ENCODE peak calls at places on chromosomes 4 and X, in five cellular contexts. Q, L, W, A and Y are unnamed samples.

GRCh38 chr4:102862016-102862415 is 6.8 kb upstream of the CISD2 start:
- DNase-seq in A (no peak), Q (no peak), W (no peak), L (no peak), Y (no peak)

GRCh38 chr4:79225360-79225759 is 100.5 kb downstream of the NAA11 start:
- DNase-seq in A (no peak), W (no peak), Q (no peak), L (no peak), Y (no peak)

GRCh38 chrX:105226499-105226898 is 6.0 kb upstream of the TEX13A start:
- DNase-seq in A (no peak), Q (no peak), L (no peak), W (no peak), Y (no peak)

GRCh38 chr4:47816748-47817147 is 21.1 kb downstream of the CORIN start:
- DNase-seq in Q (no peak), W (no peak), A (no peak), L (no peak), Y (no peak)

GRCh38 chrX:148530464-148531077 is 30.2 kb downstream of the AFF2 start:
- DNase-seq in Q (peak), W (no peak), A (no peak), L (peak), Y (no peak)

GRCh38 chrX:69987691-69988090 is 62.0 kb downstream of the AWAT2 start:
- DNase-seq in W (no peak), L (no peak), A (no peak), Q (no peak), Y (no peak)

GRCh38 chr4:124686279-124686678 is 26.3 kb downstream of the ANKRD50 start:
- DNase-seq in Q (no peak), A (no peak), W (no peak), L (no peak), Y (no peak)

GRCh38 chrX:119755981-119756533 is 2.3 kb upstream of the SOWAHD start:
- DNase-seq in W (no peak), Q (no peak), A (peak), L (no peak), Y (no peak)

GRCh38 chr4:53307819-53308773 is 57.8 kb downstream of the SCFD2 start:
- DNase-seq in A (no peak), L (no peak), W (no peak), Q (no peak), Y (no peak)

GRCh38 chr4:166980419-166980818 is 253.9 kb downstream of the SPOCK3 start:
- DNase-seq in W (no peak), A (no peak), Q (no peak), L (no peak), Y (no peak)

GRCh38 chr4:108877821-108878220 is 115.0 kb upstream of the ETNPPL start:
- DNase-seq in W (no peak), L (no peak), Q (no peak), A (no peak), Y (no peak)

GRCh38 chr4:8403173-8403753 is 37.3 kb downstream of the ACOX3 start:
- DNase-seq in Q (peak), L (peak), A (peak), W (peak), Y (peak)

GRCh38 chr4:77001907-77002306 is 52.4 kb downstream of the SEPTIN11 start:
- DNase-seq in L (no peak), A (no peak), Q (peak), W (no peak), Y (no peak)

GRCh38 chr4:74608151-74608949 is 163.4 kb downstream of the AREG start:
- DNase-seq in W (no peak), Q (no peak), L (peak), A (no peak), Y (peak)

GRCh38 chr4:141038428-141038827 is 94.8 kb downstream of the RNF150 start:
- DNase-seq in A (no peak), Q (no peak), W (no peak), L (no peak), Y (no peak)

GRCh38 chr4:151581575-151581974 is 172.6 kb downstream of the FHIP1A start:
- DNase-seq in W (no peak), L (no peak), A (no peak), Q (no peak), Y (no peak)

GRCh38 chr4:8607603-8608481 is 15.3 kb downstream of the CPZ start:
- DNase-seq in Q (no peak), L (peak), W (no peak), A (no peak), Y (no peak)

GRCh38 chr4:72473434-72473900 is 95.6 kb downstream of the ADAMTS3 start:
- DNase-seq in Q (no peak), A (no peak), W (no peak), L (no peak), Y (no peak)

GRCh38 chr4:39375478-39375877 is 9.3 kb upstream of the RFC1 start:
- DNase-seq in L (no peak), A (peak), Q (no peak), W (no peak), Y (no peak)

DNA sequence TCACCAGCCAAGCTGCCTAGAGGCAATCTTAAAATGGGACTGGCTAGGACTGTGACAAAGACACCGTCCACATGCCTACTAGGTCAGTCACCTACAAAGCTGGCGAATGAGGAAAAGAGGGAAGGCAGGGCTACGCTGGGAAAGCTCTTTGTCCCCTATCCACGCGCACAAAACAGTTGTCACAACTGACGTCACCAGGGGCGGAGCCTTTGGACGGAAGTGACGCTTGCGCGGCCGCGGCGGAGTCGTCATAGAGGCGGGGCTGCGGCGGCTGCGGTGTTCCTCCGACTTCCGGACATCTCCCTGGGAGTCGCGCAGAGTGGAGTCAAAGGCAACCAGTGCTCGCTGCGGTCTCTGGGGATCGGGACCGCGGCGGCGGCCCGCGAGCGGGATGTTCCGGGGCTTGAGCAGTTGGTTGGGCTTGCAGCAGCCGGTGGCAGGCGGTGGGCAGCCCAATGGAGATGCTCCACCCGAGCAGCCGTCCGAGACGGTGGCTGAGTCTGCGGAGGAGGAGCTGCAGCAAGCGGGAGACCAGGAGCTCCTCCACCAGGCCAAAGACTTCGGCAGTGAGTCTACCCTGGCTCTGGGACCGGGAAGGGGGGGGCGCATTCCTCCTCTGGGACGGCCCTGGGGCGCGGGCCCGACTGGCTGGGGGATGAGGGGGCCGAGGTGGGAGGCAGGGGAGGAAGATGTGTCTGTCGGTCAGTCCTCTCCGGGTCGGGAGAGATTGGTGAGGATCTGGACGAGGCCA is at the start of gene SYAP1:
- DNase-seq in L (peak), Q (peak), W (peak), A (peak), Y (peak)
- TF ChIP-seq POLR2A in L (peak), Q (peak), W (peak), A (peak), Y (peak)

DNA sequence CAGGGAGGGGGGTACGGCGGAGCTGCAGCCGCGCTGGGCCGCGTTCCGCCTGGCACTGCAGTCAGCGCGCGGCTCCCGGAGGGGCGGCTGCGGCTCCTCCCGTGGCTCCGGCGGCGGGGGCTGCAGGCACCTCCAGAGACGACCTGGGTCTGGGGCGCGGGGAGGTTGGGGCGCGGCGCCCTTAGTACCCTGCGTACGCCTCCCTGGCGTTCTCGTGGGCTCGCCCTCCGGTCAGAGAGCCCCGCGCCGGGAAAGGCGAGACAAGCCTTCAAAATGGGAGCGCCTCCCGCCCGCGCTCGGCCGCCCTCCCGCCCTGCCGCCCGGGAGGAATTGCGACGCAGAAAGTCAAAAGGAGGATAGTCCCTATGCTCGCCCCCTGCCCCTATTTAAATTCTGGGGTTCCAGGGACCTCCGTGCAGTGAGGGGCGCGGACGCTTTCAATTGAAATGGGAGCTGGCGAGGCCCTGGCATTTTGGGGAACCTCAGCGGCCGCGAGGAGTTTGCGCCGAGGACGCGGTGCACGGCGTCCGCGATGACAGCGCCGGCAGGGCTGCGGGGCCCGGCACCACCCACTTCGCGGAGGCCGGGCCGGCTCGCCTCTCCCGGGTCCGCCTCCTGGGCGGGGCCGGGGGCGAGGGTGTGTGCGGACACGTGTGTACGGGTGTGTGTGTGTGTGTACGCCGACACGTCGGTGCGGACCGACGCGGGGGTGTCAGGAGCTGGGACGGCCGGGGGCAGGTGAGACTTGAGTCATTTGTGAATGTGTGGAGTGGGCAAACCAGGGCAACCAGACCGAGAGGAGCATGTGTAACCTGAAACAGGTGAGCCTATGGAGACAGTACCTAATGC is 544 bp downstream of the HERC3 start:
- DNase-seq in Q (peak), W (peak), A (peak), L (peak), Y (peak)
- TF ChIP-seq POLR2A in Q (peak), W (peak), A (no peak), L (peak), Y (peak)

GRCh38 chr4:128322986-128323385 is 35.4 kb upstream of the PGRMC2 start:
- DNase-seq in A (peak), L (no peak), W (no peak), Q (no peak), Y (peak)
- TF ChIP-seq POLR2A in A (no peak), L (no peak), W (no peak), Q (no peak), Y (no peak)

GRCh38 chr4:32192363-32192762 is 1472.2 kb downstream of the PCDH7 start:
- DNase-seq in L (no peak), W (no peak), Q (no peak), A (no peak), Y (no peak)
- TF ChIP-seq POLR2A in L (no peak), W (no peak), Q (no peak), A (no peak), Y (no peak)